ENCODE peak calls at places on chromosomes 4 and X, in eight cellular contexts. One of them, this sample, is unnamed.

GRCh38 chrX:103847174-103847870 is 15.3 kb upstream of the RAB9B start:
- DNase-seq in cardiac muscle cell: no peak
- DNase-seq in naive thymus-derived CD4-positive, alpha-beta T cell: no peak
- DNase-seq in adrenal gland: no peak
- DNase-seq in GM23338: no peak
- DNase-seq in CD8-positive, alpha-beta T cell: no peak
- DNase-seq in GM06990: no peak
- DNase-seq in tibial artery: no peak
- DNase-seq in this sample: no peak

GRCh38 chr4:57110635-57111546 is 706 bp upstream of the IGFBP7 start:
- DNase-seq in cardiac muscle cell: peak; percentile 33
- DNase-seq in GM23338: peak; percentile 69
- DNase-seq in GM06990: peak; percentile 12
- DNase-seq in adrenal gland: peak; percentile 24
- DNase-seq in tibial artery: peak; percentile 66
- DNase-seq in naive thymus-derived CD4-positive, alpha-beta T cell: no peak
- DNase-seq in CD8-positive, alpha-beta T cell: no peak
- DNase-seq in this sample: peak; percentile 23

GRCh38 chrX:129540068-129540653 is at the start of gene OCRL:
- DNase-seq in GM06990: peak; percentile 67
- DNase-seq in cardiac muscle cell: peak; percentile 81
- DNase-seq in CD8-positive, alpha-beta T cell: peak; percentile 42
- DNase-seq in naive thymus-derived CD4-positive, alpha-beta T cell: peak; percentile 16
- DNase-seq in tibial artery: peak; percentile 61
- DNase-seq in adrenal gland: peak; percentile 71
- DNase-seq in GM23338: peak; percentile 71
- DNase-seq in this sample: peak; percentile 68

GRCh38 chrX:110435191-110435590 is 76.5 kb downstream of the RTL9 start:
- DNase-seq in CD8-positive, alpha-beta T cell: no peak
- DNase-seq in naive thymus-derived CD4-positive, alpha-beta T cell: no peak
- DNase-seq in GM23338: no peak
- DNase-seq in adrenal gland: no peak
- DNase-seq in tibial artery: no peak
- DNase-seq in cardiac muscle cell: no peak
- DNase-seq in GM06990: no peak
- DNase-seq in this sample: no peak

GRCh38 chrX:21986596-21986995 is 45.5 kb upstream of the PHEX start:
- DNase-seq in naive thymus-derived CD4-positive, alpha-beta T cell: no peak
- DNase-seq in GM23338: no peak
- DNase-seq in tibial artery: no peak
- DNase-seq in CD8-positive, alpha-beta T cell: no peak
- DNase-seq in cardiac muscle cell: no peak
- DNase-seq in adrenal gland: no peak
- DNase-seq in GM06990: no peak
- DNase-seq in this sample: no peak

GRCh38 chr4:183252959-183253358 is 67.1 kb downstream of the CLDN22 start:
- DNase-seq in GM06990: no peak
- DNase-seq in naive thymus-derived CD4-positive, alpha-beta T cell: no peak
- DNase-seq in CD8-positive, alpha-beta T cell: no peak
- DNase-seq in adrenal gland: no peak
- DNase-seq in GM23338: no peak
- DNase-seq in cardiac muscle cell: no peak
- DNase-seq in tibial artery: no peak
- DNase-seq in this sample: no peak

GRCh38 chrX:47539860-47540259 is 21.1 kb upstream of the ARAF start:
- DNase-seq in naive thymus-derived CD4-positive, alpha-beta T cell: no peak
- DNase-seq in CD8-positive, alpha-beta T cell: no peak
- DNase-seq in cardiac muscle cell: no peak
- DNase-seq in GM23338: no peak
- DNase-seq in adrenal gland: no peak
- DNase-seq in GM06990: no peak
- DNase-seq in tibial artery: no peak
- DNase-seq in this sample: no peak

GRCh38 chr4:112982677-112983076 is 66.8 kb upstream of the ANK2 start:
- DNase-seq in CD8-positive, alpha-beta T cell: no peak
- DNase-seq in tibial artery: no peak
- DNase-seq in cardiac muscle cell: no peak
- DNase-seq in naive thymus-derived CD4-positive, alpha-beta T cell: no peak
- DNase-seq in GM06990: no peak
- DNase-seq in GM23338: no peak
- DNase-seq in adrenal gland: no peak
- DNase-seq in this sample: no peak

DNA sequence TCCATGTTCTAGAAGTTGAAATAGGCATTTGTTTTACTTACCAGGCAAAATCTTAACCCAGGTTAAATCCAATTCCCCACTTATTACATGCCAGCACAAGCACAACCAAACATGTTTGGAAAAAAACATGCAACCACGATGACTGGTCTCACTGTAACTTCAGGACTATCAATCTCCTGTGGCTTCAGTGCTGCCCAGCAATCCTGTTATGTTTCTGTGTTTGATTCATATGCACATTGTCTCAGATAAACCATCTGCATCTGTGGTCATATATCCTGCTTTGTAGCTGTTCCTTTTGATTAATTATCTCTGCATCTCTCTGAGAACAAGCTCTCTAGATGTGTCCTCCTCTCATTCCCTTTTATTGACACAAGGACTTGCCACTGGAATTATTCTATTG is 28.3 kb downstream of the PRDM8 start:
- DNase-seq in naive thymus-derived CD4-positive, alpha-beta T cell: no peak
- DNase-seq in GM06990: no peak
- DNase-seq in tibial artery: no peak
- DNase-seq in cardiac muscle cell: no peak
- DNase-seq in GM23338: no peak
- DNase-seq in adrenal gland: no peak
- DNase-seq in CD8-positive, alpha-beta T cell: no peak
- DNase-seq in this sample: no peak
- H3K4me3 ChIP-seq in naive thymus-derived CD4-positive, alpha-beta T cell: no peak overlapping the region
- H3K4me3 ChIP-seq in GM06990: no peak overlapping the region
- H3K4me3 ChIP-seq in tibial artery: no peak overlapping the region
- H3K4me3 ChIP-seq in cardiac muscle cell: no peak overlapping the region
- H3K4me3 ChIP-seq in GM23338: no peak overlapping the region
- H3K4me3 ChIP-seq in adrenal gland: no peak overlapping the region
- H3K4me3 ChIP-seq in CD8-positive, alpha-beta T cell: no peak overlapping the region
- H3K4me3 ChIP-seq in this sample: no peak overlapping the region

GRCh38 chr4:176123710-176124407 is 58.2 kb downstream of the WDR17 start:
- DNase-seq in GM06990: peak; percentile 52
- DNase-seq in adrenal gland: peak; percentile 41
- DNase-seq in GM23338: peak; percentile 79
- DNase-seq in tibial artery: peak; percentile 20
- DNase-seq in naive thymus-derived CD4-positive, alpha-beta T cell: no peak
- DNase-seq in cardiac muscle cell: peak; percentile 25
- DNase-seq in CD8-positive, alpha-beta T cell: no peak
- DNase-seq in this sample: peak; percentile 1
- H3K4me3 ChIP-seq in GM06990: no peak overlapping the region
- H3K4me3 ChIP-seq in adrenal gland: no peak overlapping the region
- H3K4me3 ChIP-seq in GM23338: no peak overlapping the region
- H3K4me3 ChIP-seq in tibial artery: no peak overlapping the region
- H3K4me3 ChIP-seq in naive thymus-derived CD4-positive, alpha-beta T cell: no peak overlapping the region
- H3K4me3 ChIP-seq in cardiac muscle cell: no peak overlapping the region
- H3K4me3 ChIP-seq in CD8-positive, alpha-beta T cell: no peak overlapping the region
- H3K4me3 ChIP-seq in this sample: no peak overlapping the region

DNA sequence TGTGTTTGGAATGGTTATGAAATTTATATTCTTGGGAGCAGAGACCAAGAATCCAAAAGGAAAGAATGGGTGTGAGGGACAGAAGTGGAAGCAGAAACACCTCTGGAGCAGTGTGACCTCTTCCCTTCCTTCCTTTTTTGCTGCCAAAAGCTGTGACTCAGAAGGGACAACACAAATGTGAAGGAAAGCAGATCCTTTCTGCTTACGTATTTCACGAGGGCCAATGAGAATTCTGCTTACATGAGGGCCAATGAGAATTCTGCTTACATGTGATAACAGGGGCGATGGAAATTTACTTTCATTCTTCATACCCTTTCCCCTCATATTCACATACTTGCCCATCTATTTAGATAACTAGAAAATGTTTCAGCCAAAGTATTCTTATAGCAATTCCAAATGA is 404.6 kb downstream of the PRDM5 start:
- DNase-seq in GM06990: peak; percentile 29
- DNase-seq in tibial artery: peak; percentile 24
- DNase-seq in cardiac muscle cell: no peak
- DNase-seq in CD8-positive, alpha-beta T cell: no peak
- DNase-seq in naive thymus-derived CD4-positive, alpha-beta T cell: no peak
- DNase-seq in adrenal gland: peak; percentile 81
- DNase-seq in GM23338: peak; percentile 39
- DNase-seq in this sample: peak; percentile 13
- H3K4me3 ChIP-seq in GM06990: no peak overlapping the region
- H3K4me3 ChIP-seq in tibial artery: peak overlapping the region; percentile 11
- H3K4me3 ChIP-seq in cardiac muscle cell: no peak overlapping the region
- H3K4me3 ChIP-seq in CD8-positive, alpha-beta T cell: no peak overlapping the region
- H3K4me3 ChIP-seq in naive thymus-derived CD4-positive, alpha-beta T cell: no peak overlapping the region
- H3K4me3 ChIP-seq in adrenal gland: no peak overlapping the region
- H3K4me3 ChIP-seq in GM23338: no peak overlapping the region
- H3K4me3 ChIP-seq in this sample: no peak overlapping the region

GRCh38 chr4:88227734-88228133 is 56.6 kb downstream of the PPM1K start:
- DNase-seq in GM23338: no peak
- DNase-seq in naive thymus-derived CD4-positive, alpha-beta T cell: no peak
- DNase-seq in cardiac muscle cell: no peak
- DNase-seq in adrenal gland: no peak
- DNase-seq in CD8-positive, alpha-beta T cell: no peak
- DNase-seq in GM06990: no peak
- DNase-seq in tibial artery: no peak
- DNase-seq in this sample: no peak

GRCh38 chr4:88226143-88226542 is 58.2 kb downstream of the PPM1K start:
- DNase-seq in GM06990: no peak
- DNase-seq in cardiac muscle cell: no peak
- DNase-seq in naive thymus-derived CD4-positive, alpha-beta T cell: no peak
- DNase-seq in tibial artery: no peak
- DNase-seq in adrenal gland: no peak
- DNase-seq in GM23338: no peak
- DNase-seq in CD8-positive, alpha-beta T cell: no peak
- DNase-seq in this sample: no peak

GRCh38 chr4:88230399-88230798 is 54.0 kb downstream of the PPM1K start:
- DNase-seq in tibial artery: no peak
- DNase-seq in cardiac muscle cell: no peak
- DNase-seq in GM23338: no peak
- DNase-seq in naive thymus-derived CD4-positive, alpha-beta T cell: peak; percentile 18
- DNase-seq in CD8-positive, alpha-beta T cell: no peak
- DNase-seq in adrenal gland: no peak
- DNase-seq in GM06990: no peak
- DNase-seq in this sample: no peak

GRCh38 chr4:88225216-88226107 is 58.9 kb downstream of the PPM1K start:
- DNase-seq in GM23338: no peak
- DNase-seq in naive thymus-derived CD4-positive, alpha-beta T cell: no peak
- DNase-seq in tibial artery: no peak
- DNase-seq in cardiac muscle cell: no peak
- DNase-seq in adrenal gland: no peak
- DNase-seq in CD8-positive, alpha-beta T cell: no peak
- DNase-seq in GM06990: no peak
- DNase-seq in this sample: no peak

GRCh38 chr4:88230953-88231835 is 53.2 kb downstream of the PPM1K start:
- DNase-seq in naive thymus-derived CD4-positive, alpha-beta T cell: peak; percentile 46
- DNase-seq in tibial artery: no peak
- DNase-seq in CD8-positive, alpha-beta T cell: no peak
- DNase-seq in GM06990: no peak
- DNase-seq in GM23338: no peak
- DNase-seq in cardiac muscle cell: no peak
- DNase-seq in adrenal gland: no peak
- DNase-seq in this sample: no peak
- H3K4me3 ChIP-seq in naive thymus-derived CD4-positive, alpha-beta T cell: peak overlapping the region; percentile 11
- H3K4me3 ChIP-seq in tibial artery: peak overlapping the region; percentile 52
- H3K4me3 ChIP-seq in CD8-positive, alpha-beta T cell: peak overlapping the region; percentile 10
- H3K4me3 ChIP-seq in GM06990: no peak overlapping the region
- H3K4me3 ChIP-seq in GM23338: no peak overlapping the region
- H3K4me3 ChIP-seq in cardiac muscle cell: no peak overlapping the region
- H3K4me3 ChIP-seq in adrenal gland: no peak overlapping the region
- H3K4me3 ChIP-seq in this sample: peak overlapping the region; percentile 16

GRCh38 chr4:41866799-41867677 is 68.2 kb upstream of the TMEM33 start:
- DNase-seq in naive thymus-derived CD4-positive, alpha-beta T cell: no peak
- DNase-seq in GM23338: peak; percentile 70
- DNase-seq in GM06990: no peak
- DNase-seq in cardiac muscle cell: peak; percentile 46
- DNase-seq in CD8-positive, alpha-beta T cell: no peak
- DNase-seq in tibial artery: no peak
- DNase-seq in adrenal gland: no peak
- DNase-seq in this sample: no peak
- H3K4me3 ChIP-seq in naive thymus-derived CD4-positive, alpha-beta T cell: no peak overlapping the region
- H3K4me3 ChIP-seq in GM23338: peak overlapping the region; percentile 51
- H3K4me3 ChIP-seq in GM06990: no peak overlapping the region
- H3K4me3 ChIP-seq in cardiac muscle cell: peak overlapping the region; percentile 22
- H3K4me3 ChIP-seq in CD8-positive, alpha-beta T cell: no peak overlapping the region
- H3K4me3 ChIP-seq in tibial artery: no peak overlapping the region
- H3K4me3 ChIP-seq in adrenal gland: no peak overlapping the region
- H3K4me3 ChIP-seq in this sample: no peak overlapping the region

DNA sequence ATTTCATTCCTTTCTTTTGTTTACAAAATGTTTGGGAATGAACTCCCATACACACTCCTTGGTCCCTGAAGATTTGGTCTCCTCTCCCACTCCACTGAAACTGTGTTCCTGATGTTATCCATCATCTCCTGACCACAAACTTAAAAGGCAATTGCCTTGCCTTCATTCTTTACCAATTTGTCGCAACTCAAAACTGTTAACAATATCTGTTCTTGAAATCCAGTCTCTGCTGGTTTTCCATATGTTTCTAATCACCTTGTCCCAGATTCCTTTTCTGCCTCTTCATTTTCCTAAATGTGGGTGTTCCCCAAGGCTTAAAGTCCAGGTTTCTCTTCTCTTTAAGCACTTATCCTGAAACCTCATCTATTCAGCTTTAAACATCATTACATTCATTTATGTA is 262.3 kb upstream of the TTC29 start:
- DNase-seq in tibial artery: no peak
- DNase-seq in adrenal gland: no peak
- DNase-seq in CD8-positive, alpha-beta T cell: no peak
- DNase-seq in cardiac muscle cell: no peak
- DNase-seq in GM23338: no peak
- DNase-seq in GM06990: no peak
- DNase-seq in naive thymus-derived CD4-positive, alpha-beta T cell: no peak
- DNase-seq in this sample: no peak
- H3K4me3 ChIP-seq in tibial artery: no peak overlapping the region
- H3K4me3 ChIP-seq in adrenal gland: no peak overlapping the region
- H3K4me3 ChIP-seq in CD8-positive, alpha-beta T cell: no peak overlapping the region
- H3K4me3 ChIP-seq in cardiac muscle cell: no peak overlapping the region
- H3K4me3 ChIP-seq in GM23338: no peak overlapping the region
- H3K4me3 ChIP-seq in GM06990: no peak overlapping the region
- H3K4me3 ChIP-seq in naive thymus-derived CD4-positive, alpha-beta T cell: no peak overlapping the region
- H3K4me3 ChIP-seq in this sample: no peak overlapping the region

DNA sequence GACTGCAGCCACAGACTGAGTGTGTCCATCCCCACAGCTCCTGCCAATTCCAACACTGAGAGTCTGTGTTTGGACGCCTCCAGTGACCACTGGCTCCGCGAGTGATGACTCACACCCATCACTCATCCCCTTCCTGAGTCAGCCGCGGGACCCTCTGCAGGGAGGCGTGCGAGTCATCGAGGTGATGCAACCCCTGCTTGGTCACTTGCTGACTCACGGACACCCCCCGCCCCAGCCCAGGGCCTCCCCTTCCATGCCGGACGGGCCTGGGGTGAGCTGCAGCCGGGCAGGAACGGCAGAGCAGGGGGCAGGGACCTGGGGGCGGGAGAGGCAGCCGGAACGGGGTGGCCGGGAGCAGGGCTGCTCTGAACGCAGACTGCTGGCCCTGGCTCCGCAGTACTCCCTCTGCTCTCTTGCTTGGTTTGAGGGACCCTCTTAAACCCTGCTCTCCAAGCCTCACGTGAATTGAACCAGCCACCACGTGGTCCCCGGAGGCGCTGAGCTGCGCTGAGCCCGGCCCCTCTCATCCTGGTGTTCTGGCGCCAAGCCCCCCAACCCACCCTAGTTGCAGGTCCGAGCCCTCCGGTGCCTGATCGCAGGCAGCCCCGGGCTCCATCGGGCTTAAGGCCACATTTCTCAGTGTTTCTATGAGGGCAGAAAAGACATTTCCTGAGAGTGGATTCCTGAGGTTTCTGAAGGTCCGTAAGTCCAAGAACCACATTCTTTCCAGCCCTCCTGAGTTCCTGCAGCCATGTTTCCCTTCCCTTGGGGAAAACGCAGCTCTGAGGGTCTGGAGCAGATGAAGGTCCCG is 32.4 kb downstream of the FGFRL1 start:
- DNase-seq in adrenal gland: peak; percentile 97
- DNase-seq in tibial artery: peak; percentile 98
- DNase-seq in GM23338: peak; percentile 66
- DNase-seq in CD8-positive, alpha-beta T cell: peak; percentile 16
- DNase-seq in GM06990: no peak
- DNase-seq in naive thymus-derived CD4-positive, alpha-beta T cell: no peak
- DNase-seq in cardiac muscle cell: no peak
- DNase-seq in this sample: peak; percentile 97
- H3K4me3 ChIP-seq in adrenal gland: no peak overlapping the region
- H3K4me3 ChIP-seq in tibial artery: peak overlapping the region; percentile 47
- H3K4me3 ChIP-seq in GM23338: no peak overlapping the region
- H3K4me3 ChIP-seq in CD8-positive, alpha-beta T cell: no peak overlapping the region
- H3K4me3 ChIP-seq in GM06990: no peak overlapping the region
- H3K4me3 ChIP-seq in naive thymus-derived CD4-positive, alpha-beta T cell: no peak overlapping the region
- H3K4me3 ChIP-seq in cardiac muscle cell: no peak overlapping the region
- H3K4me3 ChIP-seq in this sample: no peak overlapping the region

This sample was measured in MG63.